ENCODE peak calls at places on chromosomes 3 and 15, in ten cellular contexts. F is K562; J is colonic mucosa; T is CD8-positive, alpha-beta T cell; G is heart left ventricle; D is adrenal gland; X is keratinocyte; E is mammary epithelial cell; M is breast epithelium; U is upper lobe of right lung. R is an unnamed sample. For H3K4me1, the result is how much of the 10 kb centered on the place peaks cover.

GRCh38 chr3:173109143-173109542 is 31.9 kb downstream of the SPATA16 start:
- DNase-seq in T (no peak), J (no peak), D (no peak), G (no peak), U (no peak), E (no peak), M (no peak), X (no peak), F (no peak), R (no peak)

GRCh38 chr3:158573714-158574113 is 2.7 kb downstream of the MLF1 start:
- DNase-seq in J (no peak), M (no peak), U (no peak), E (no peak), X (no peak), D (no peak), F (no peak), T (no peak), G (no peak), R (no peak)

GRCh38 chr3:53255775-53256703 is at the start of gene TKT:
- DNase-seq in J (peak), G (peak), D (peak), X (no peak), U (peak), F (peak), T (peak), M (peak), E (peak), R (peak)

GRCh38 chr3:150544040-150544439 is 2.3 kb downstream of the SERP1 start:
- DNase-seq in X (no peak), G (no peak), F (no peak), T (no peak), M (no peak), U (no peak), J (no peak), D (no peak), E (peak), R (no peak)

GRCh38 chr15:55696221-55696620 is 46.7 kb downstream of the PRTG start:
- DNase-seq in J (no peak), X (no peak), G (no peak), D (no peak), T (no peak), M (no peak), U (no peak), F (no peak), E (no peak), R (no peak)

GRCh38 chr3:150140614-150141321 is 170.1 kb upstream of the PFN2 start:
- DNase-seq in M (no peak), G (no peak), X (no peak), T (no peak), F (no peak), U (no peak), J (no peak), E (no peak), D (peak), R (no peak)

GRCh38 chr3:134462236-134463059 is 23.3 kb downstream of the ANAPC13 start:
- DNase-seq in M (no peak), G (no peak), T (no peak), D (no peak), F (no peak), E (no peak), X (no peak), U (no peak), J (no peak), R (no peak)

GRCh38 chr15:76346666-76347506 is 10.3 kb downstream of the ISL2 start:
- DNase-seq in D (no peak), U (peak), E (no peak), T (no peak), M (no peak), J (peak), F (no peak), X (no peak), G (no peak), R (no peak)

GRCh38 chr3:126358038-126358815 is 1.0 kb upstream of the KLF15 start:
- DNase-seq in G (peak), E (no peak), F (no peak), T (no peak), M (no peak), D (peak), X (no peak), J (no peak), U (peak), R (no peak)

GRCh38 chr3:179971280-179971679 is 65.5 kb downstream of the PEX5L start:
- DNase-seq in E (peak), U (no peak), F (no peak), M (no peak), T (no peak), X (no peak), G (no peak), D (no peak), J (no peak), R (no peak)

GRCh38 chr3:108283006-108283405 is 13.3 kb upstream of the HHLA2 start:
- DNase-seq in F (no peak), J (no peak), D (no peak), X (no peak), G (no peak), M (no peak), T (no peak), E (no peak), U (no peak), R (no peak)

GRCh38 chr15:60381148-60381788 is 16.5 kb downstream of the ANXA2 start:
- DNase-seq in T (no peak), G (no peak), U (no peak), J (no peak), F (no peak), D (no peak), X (no peak), E (no peak), M (no peak), R (no peak)

GRCh38 chr15:57122080-57122845 is 203.8 kb downstream of the TCF12 start:
- DNase-seq in E (no peak), T (no peak), U (no peak), M (no peak), X (no peak), J (no peak), F (no peak), D (no peak), G (no peak), R (no peak)

GRCh38 chr3:15294914-15295313 is 37.5 kb downstream of the SH3BP5 start:
- DNase-seq in F (no peak), G (no peak), U (no peak), J (no peak), T (no peak), D (peak), M (no peak), X (no peak), E (no peak), R (peak)

GRCh38 chr3:13881536-13882410 is 1.9 kb upstream of the WNT7A start:
- DNase-seq in X (no peak), E (no peak), D (no peak), G (no peak), J (no peak), T (no peak), F (no peak), M (no peak), U (peak), R (no peak)

GRCh38 chr3:13880811-13881156 is 913 bp upstream of the WNT7A start:
- DNase-seq in U (peak), X (no peak), F (no peak), J (no peak), T (no peak), E (no peak), M (no peak), D (no peak), G (no peak), R (no peak)

GRCh38 chr3:13879102-13879945 is 547 bp downstream of the WNT7A start:
- DNase-seq in M (no peak), E (peak), G (no peak), J (no peak), T (no peak), D (no peak), F (no peak), X (no peak), U (peak), R (no peak)

GRCh38 chr3:13878711-13879101 is 1.2 kb downstream of the WNT7A start:
- DNase-seq in U (peak), J (no peak), F (no peak), X (no peak), T (no peak), G (no peak), M (no peak), D (no peak), E (no peak), R (no peak)

DNA sequence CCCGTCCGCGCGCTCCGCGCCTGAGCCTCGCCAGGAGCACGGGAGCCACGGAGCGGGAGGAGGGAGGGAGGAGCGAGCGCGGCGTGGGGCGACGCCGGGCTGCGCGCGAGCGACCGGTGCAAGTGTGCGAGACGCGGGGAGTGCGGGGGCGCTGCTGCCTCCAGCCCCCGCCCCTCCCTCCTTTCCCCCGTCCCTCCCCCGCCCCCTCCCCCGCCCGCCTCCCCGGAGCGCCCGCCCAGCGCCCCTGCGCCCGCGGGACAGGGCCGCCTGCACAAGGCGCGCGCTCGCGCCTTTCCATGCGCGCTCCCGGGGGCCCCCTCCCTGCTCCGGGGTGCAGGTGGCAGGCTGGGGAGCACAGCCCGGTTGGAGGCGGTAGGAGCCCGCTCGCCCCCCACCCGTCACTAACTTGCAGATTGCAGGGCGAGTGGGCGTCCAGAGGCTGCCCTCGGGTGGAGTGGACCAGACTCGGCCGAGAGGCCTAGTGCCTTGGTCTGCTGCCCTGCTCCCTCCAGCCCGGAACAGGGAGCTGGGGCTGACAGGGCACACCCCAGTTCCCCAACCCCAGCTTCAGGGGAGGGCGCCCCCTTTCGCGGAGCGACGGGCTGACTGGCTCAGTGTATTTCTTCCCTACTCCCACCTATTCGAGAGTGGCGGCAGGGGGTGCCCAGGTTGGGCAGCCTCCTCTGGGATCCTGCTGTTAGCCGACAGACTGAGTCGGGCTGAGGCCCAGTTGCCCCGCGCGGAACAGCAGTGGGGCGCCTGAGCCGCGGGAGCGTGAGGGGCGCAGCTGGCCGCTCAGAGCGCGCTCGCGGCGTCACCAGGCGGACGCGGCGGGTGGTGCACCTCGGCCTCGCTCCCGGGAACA is at the start of gene WNT7A:
- DNase-seq in E (peak), F (peak), J (no peak), U (peak), T (peak), X (no peak), D (no peak), G (no peak), M (no peak), R (no peak)
- H3K4me1 ChIP-seq in E (under half), F (under half), J (under half), U (under half), T (under half), X (under half), D (under half), G (under half), M (under half), R (under half)

GRCh38 chr15:52680041-52680391 is 828 bp upstream of the ATOSA start:
- DNase-seq in U (no peak), F (no peak), D (no peak), E (peak), T (no peak), J (no peak), G (no peak), X (no peak), M (no peak), R (no peak)

GRCh38 chr15:52677593-52677992 is 1.6 kb downstream of the ATOSA start:
- DNase-seq in F (no peak), D (no peak), J (no peak), G (no peak), T (no peak), X (no peak), E (no peak), U (no peak), M (no peak), R (no peak)

GRCh38 chr15:52679232-52680040 is at the start of gene ATOSA:
- DNase-seq in T (peak), X (peak), J (peak), U (peak), G (peak), M (peak), D (peak), F (peak), E (peak), R (peak)

GRCh38 chr15:52678036-52678467 is 1.1 kb downstream of the ATOSA start:
- DNase-seq in D (peak), J (peak), U (peak), X (no peak), F (peak), M (peak), T (peak), E (peak), G (peak), R (peak)

DNA sequence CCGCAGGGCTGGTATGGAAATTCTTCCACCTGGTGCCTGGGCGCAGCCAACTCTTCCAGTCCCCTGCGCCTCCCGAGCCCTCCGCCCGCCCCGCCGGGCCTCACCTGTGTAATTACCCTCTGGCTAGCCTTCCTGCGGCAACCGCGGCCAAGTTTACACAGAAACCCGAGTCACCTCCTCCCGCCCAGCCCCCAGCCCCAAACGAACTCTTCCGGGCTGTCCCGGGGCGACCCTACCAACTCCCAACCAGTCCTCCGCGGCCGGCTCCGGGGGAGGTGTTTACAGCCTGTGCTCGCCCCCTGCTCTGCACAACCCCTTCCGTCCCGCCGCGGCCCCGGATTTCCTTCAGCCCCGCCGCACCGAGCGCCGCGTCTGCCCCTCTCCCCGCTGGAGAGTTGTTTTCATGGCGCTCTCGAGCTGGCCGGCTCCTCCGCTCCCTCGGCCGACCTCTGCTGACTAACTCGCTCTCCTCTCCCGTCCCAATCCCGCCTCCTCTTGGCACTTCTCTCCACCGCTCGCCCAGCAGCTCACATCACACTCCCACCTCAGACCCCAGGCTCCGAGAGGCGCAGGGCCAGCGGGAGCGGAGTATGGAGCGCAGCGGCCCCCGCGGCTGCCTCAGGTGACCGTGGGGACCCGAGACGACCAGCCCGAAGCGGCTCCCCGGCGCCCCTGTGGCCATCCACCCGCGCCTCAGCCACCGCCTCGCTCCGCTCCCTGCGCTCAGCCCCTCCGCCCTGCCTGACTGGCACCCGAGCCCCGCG is 538 bp downstream of the ATOSA start:
- DNase-seq in U (peak), D (peak), X (no peak), T (peak), E (peak), G (peak), M (peak), J (peak), F (peak), R (peak)
- TF ChIP-seq CTCF in U (peak), D (no peak), X (peak), T (peak), E (peak), G (no peak), M (no peak), J (no peak), F (no peak), R (no peak)

DNA sequence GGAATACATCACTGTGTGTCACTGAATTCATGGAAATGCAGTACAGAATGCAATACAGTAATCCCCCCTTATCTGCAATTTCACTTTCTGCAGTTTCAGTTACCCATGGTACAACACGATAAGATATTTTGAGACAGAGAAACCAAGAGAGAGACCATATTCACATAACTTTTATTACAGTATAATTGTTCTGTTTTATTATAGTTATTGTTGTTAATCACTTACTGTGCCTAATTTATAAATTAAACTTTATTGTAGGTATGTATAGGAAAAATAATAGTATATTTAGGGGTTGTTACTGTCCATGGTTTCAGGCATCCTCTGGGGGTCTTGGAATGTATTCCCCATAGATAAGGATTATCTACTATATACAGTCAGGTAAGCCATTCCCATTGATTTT is 61.8 kb downstream of the MBNL1 start:
- DNase-seq in G (no peak), U (no peak), J (no peak), T (no peak), F (no peak), E (no peak), X (no peak), M (no peak), D (no peak), R (no peak)
- H3K4me3 ChIP-seq in G (no peak), U (no peak), J (no peak), T (no peak), F (no peak), E (no peak), X (no peak), M (no peak), D (no peak), R (no peak)

DNA sequence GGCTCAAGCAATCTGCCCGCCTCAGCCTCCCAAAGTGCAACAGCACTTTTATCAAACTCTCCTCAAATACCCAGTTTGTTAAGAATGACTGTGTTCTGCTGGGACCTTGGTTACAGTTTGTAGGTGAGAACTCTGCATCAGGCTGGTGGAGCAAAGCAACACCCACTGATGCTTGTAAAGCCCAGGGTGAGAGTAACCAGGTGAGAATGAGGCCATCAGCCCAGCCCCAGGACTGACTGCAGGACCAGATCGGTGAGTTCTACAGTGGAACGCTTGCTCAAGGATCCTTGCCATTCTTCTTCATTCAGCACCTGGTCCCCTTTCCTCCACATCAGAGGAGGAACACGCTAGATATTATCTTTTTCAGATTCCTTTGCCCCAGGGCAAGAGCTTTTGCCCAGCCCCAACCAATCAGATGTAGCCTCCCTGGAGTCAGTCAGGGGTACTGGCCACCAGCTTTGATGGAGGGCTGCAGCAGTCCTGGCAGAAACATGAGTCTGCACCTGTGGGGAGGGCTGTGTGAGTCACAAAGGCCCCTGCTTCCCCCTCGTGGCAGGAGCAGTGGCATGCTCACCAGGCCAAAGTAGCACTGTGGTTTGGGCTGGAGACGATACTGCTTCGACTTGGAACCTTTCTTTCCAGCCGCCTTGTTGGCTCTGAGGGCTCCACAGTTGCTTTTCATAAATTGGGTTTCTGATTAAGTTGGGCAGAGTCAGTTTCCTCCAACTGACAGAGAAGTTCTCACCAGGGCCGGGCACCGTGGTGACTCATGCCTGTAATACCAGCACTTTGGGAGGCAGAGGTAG is 3.5 kb upstream of the SHISA5 start:
- DNase-seq in E (peak), G (no peak), U (peak), T (peak), J (peak), X (peak), M (peak), D (peak), F (peak), R (no peak)
- H3K4me1 ChIP-seq in E (under half), G (under half), U (under half), T (under half), J (under half), X (under half), M (under half), D (under half), F (under half), R (under half)

DNA sequence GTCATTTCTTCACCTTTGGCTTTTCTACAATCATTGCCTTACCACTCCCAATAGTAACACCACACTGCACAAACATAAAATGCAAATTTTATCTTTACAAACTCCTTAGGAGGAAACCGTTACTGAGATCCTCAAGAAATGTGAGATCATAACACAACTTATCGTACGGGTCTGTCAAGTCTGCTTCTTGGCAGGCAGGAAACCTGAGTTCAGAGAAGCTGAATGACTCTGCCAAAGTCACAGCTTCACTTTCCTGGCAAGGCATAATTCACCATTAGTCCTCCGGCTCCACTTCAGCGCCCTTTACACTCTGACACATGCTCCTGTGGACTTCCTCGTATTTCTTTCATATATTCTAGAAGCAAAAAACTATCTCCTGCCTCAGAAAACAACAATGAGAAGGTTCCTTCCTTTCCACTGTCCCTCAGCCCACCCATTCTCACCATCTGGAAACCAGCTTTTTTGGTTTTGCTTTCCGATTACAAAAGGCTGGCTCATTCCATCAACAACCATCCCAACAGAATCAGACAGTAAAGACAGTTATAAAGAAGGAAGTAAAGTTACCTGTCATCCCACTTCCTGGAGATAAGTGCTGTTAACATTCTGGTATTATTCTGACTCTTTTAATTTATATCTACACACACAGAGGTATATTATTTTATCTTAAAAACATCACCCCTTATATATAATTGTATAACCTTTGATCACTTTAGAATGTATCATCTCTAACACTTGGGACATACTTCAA is 223.4 kb downstream of the STT3B start:
- DNase-seq in X (no peak), U (no peak), M (no peak), F (no peak), T (no peak), E (no peak), J (peak), D (no peak), G (no peak), R (no peak)
- TF ChIP-seq CTCF in X (no peak), U (no peak), M (no peak), F (no peak), T (no peak), E (no peak), J (no peak), D (no peak), G (no peak), R (no peak)

GRCh38 chr3:38458796-38459498 is 5.3 kb downstream of the ACVR2B start:
- DNase-seq in F (no peak), U (peak), E (peak), X (no peak), T (no peak), D (peak), G (peak), J (peak), M (peak), R (no peak)
- H3K4me3 ChIP-seq in F (no peak), U (peak), E (peak), X (no peak), T (no peak), D (peak), G (peak), J (peak), M (peak), R (no peak)

GRCh38 chr3:111585214-111585613 is 9.9 kb downstream of the ZBED2 start:
- DNase-seq in E (peak), G (no peak), U (no peak), J (no peak), X (no peak), F (no peak), M (no peak), D (no peak), T (no peak), R (no peak)
- H3K4me1 ChIP-seq in E (half or more), G (under half), U (under half), J (under half), X (half or more), F (under half), M (under half), D (under half), T (under half), R (under half)

R was measured in tibial nerve.